ENCODE peak calls at places on chromosomes 16 and 17, in four cellular contexts. T, H, X and W are unnamed samples.

GRCh38 chr17:43406676-43407645 is 8.2 kb downstream of the ARL4D start:
- DNase-seq in T (no peak), H (no peak), X (no peak), W (peak; percentile 23)

GRCh38 chr16:28883221-28883996 is 5.1 kb downstream of the ATP2A1 start:
- DNase-seq in X (no peak), H (no peak), T (no peak), W (no peak)

GRCh38 chr17:78144736-78145641 is 1.2 kb upstream of the C17orf99 start:
- DNase-seq in H (no peak), T (peak; percentile 97), X (peak; percentile 82), W (no peak)

GRCh38 chr16:30984669-30985400 is at the start of gene HSD3B7:
- DNase-seq in X (peak; percentile 97), H (peak; percentile 23), T (peak; percentile 88), W (peak; percentile 80)

GRCh38 chr16:4802659-4803287 is 340 bp upstream of the ROGDI start:
- DNase-seq in X (peak; percentile 97), T (peak; percentile 96), H (peak; percentile 46), W (peak; percentile 94)

GRCh38 chr17:32443827-32444300 is 446 bp upstream of the PSMD11 start:
- DNase-seq in H (no peak), X (no peak), T (no peak), W (peak; percentile 14)

GRCh38 chr17:45372325-45372869 is 55.6 kb upstream of the MAP3K14 start:
- DNase-seq in H (no peak), X (peak; percentile 17), T (no peak), W (no peak)

GRCh38 chr16:7025616-7026190 is 306.9 kb upstream of the RBFOX1 start:
- DNase-seq in H (peak; percentile 13), T (peak; percentile 69), X (peak; percentile 41), W (peak; percentile 65)

GRCh38 chr16:15996432-15997109 is 47.2 kb downstream of the ABCC1 start:
- DNase-seq in T (no peak), H (no peak), X (peak; percentile 55), W (no peak)

GRCh38 chr16:24117680-24118079 is 138.5 kb upstream of the CACNG3 start:
- DNase-seq in H (no peak), T (no peak), X (no peak), W (no peak)

GRCh38 chr17:62869885-62870580 is 61.9 kb upstream of the MARCHF10 start:
- DNase-seq in H (no peak), T (peak; percentile 38), X (no peak), W (no peak)

GRCh38 chr17:81434079-81434478 is 38.8 kb downstream of the BAHCC1 start:
- DNase-seq in X (no peak), T (no peak), H (no peak), W (no peak)

GRCh38 chr16:1167276-1168107 is 14.6 kb downstream of the CACNA1H start:
- DNase-seq in T (no peak), X (peak; percentile 73), H (no peak), W (peak; percentile 67)

GRCh38 chr17:16676645-16677044 is 13.4 kb upstream of the CCDC144A start:
- DNase-seq in X (no peak), H (no peak), T (no peak), W (no peak)

GRCh38 chr17:83196088-83196765 is 116.8 kb downstream of the METRNL start:
- DNase-seq in T (no peak), X (no peak), H (no peak), W (no peak)

GRCh38 chr17:27481327-27481726 is 25.1 kb downstream of the KSR1 start:
- DNase-seq in T (no peak), H (no peak), X (no peak), W (no peak)

GRCh38 chr16:1539720-1540555 is 6.5 kb downstream of the TMEM204 start:
- DNase-seq in X (no peak), H (no peak), T (no peak), W (no peak)

GRCh38 chr16:85041184-85041928 is 13.8 kb downstream of the KIAA0513 start:
- DNase-seq in X (no peak), T (no peak), H (no peak), W (no peak)

GRCh38 chr17:80360396-80360795 is 54.6 kb upstream of the ENDOV start:
- DNase-seq in X (no peak), T (no peak), H (no peak), W (no peak)

GRCh38 chr17:8503807-8504206 is 68.1 kb downstream of the NDEL1 start:
- DNase-seq in X (no peak), T (no peak), H (no peak), W (peak; percentile 53)

GRCh38 chr17:146983-147761 is 9.8 kb downstream of the SCGB1C2 start:
- DNase-seq in H (no peak), T (no peak), X (no peak), W (peak; percentile 15)

GRCh38 chr17:56983380-56983779 is 5.4 kb downstream of the SCPEP1 start:
- DNase-seq in X (no peak), T (no peak), H (no peak), W (no peak)

GRCh38 chr17:28953444-28954118 is 2.3 kb upstream of the PHF12 start:
- DNase-seq in H (no peak), X (peak; percentile 56), T (peak; percentile 60), W (no peak)

GRCh38 chr16:48101069-48101674 is 54.6 kb downstream of the ABCC12 start:
- DNase-seq in X (no peak), H (no peak), T (no peak), W (no peak)

GRCh38 chr16:22235839-22236745 is 30.0 kb downstream of the EEF2K start:
- DNase-seq in H (no peak), T (no peak), X (no peak), W (no peak)

GRCh38 chr17:73099504-73099903 is 7.0 kb upstream of the SLC39A11 start:
- DNase-seq in H (no peak), X (no peak), T (no peak), W (no peak)